ENCODE peak calls at places on chromosomes 1 and 21, in five cellular contexts. W, H, Z, J and Q are unnamed samples.

GRCh38 chr1:204198978-204199340 is 2.7 kb upstream of the KISS1 start:
- DNase-seq in W (no peak), H (peak), Z (no peak), J (no peak), Q (no peak)

GRCh38 chr1:167105150-167105840 is 11.4 kb downstream of the STYXL2 start:
- DNase-seq in W (no peak), H (no peak), Z (no peak), J (no peak), Q (no peak)

GRCh38 chr21:34886554-34887385 is 162.3 kb downstream of the RUNX1 start:
- DNase-seq in W (no peak), H (peak), Z (no peak), J (peak), Q (no peak)

GRCh38 chr1:22039594-22040347 is 12.7 kb upstream of the CDC42 start:
- DNase-seq in W (peak), H (peak), Z (peak), J (peak), Q (peak)

GRCh38 chr1:53115403-53116306 is 26.8 kb downstream of the SLC1A7 start:
- DNase-seq in W (no peak), H (peak), Z (peak), J (no peak), Q (no peak)

GRCh38 chr21:29240136-29240535 is 58.6 kb upstream of the BACH1 start:
- DNase-seq in W (no peak), H (no peak), Z (no peak), J (no peak), Q (no peak)

GRCh38 chr1:220809187-220809550 is 22.5 kb downstream of the MTARC1 start:
- DNase-seq in W (no peak), H (no peak), Z (no peak), J (no peak), Q (no peak)

GRCh38 chr1:175369696-175370095 is 177.1 kb upstream of the KIAA0040 start:
- DNase-seq in W (no peak), H (peak), Z (no peak), J (no peak), Q (no peak)

GRCh38 chr1:156493749-156494148 is 6.8 kb downstream of the MEF2D start:
- DNase-seq in W (no peak), H (no peak), Z (no peak), J (no peak), Q (no peak)

GRCh38 chr1:111599781-111600180 is 19.8 kb upstream of the RAP1A start:
- DNase-seq in W (no peak), H (no peak), Z (no peak), J (no peak), Q (no peak)

GRCh38 chr1:15616704-15617172 is 520 bp upstream of the DDI2 start:
- DNase-seq in W (no peak), H (peak), Z (peak), J (peak), Q (no peak)

GRCh38 chr1:224497714-224498573 is 63.3 kb upstream of the WDR26 start:
- DNase-seq in W (no peak), H (peak), Z (peak), J (peak), Q (peak)

GRCh38 chr1:65059930-65060538 is 88.0 kb upstream of the AK4 start:
- DNase-seq in W (no peak), H (peak), Z (no peak), J (no peak), Q (no peak)

GRCh38 chr1:30868833-30869435 is 39.6 kb downstream of the SDC3 start:
- DNase-seq in W (no peak), H (no peak), Z (no peak), J (no peak), Q (no peak)

GRCh38 chr1:203286161-203286984 is 18.9 kb upstream of the BTG2 start:
- DNase-seq in W (no peak), H (peak), Z (no peak), J (peak), Q (no peak)

GRCh38 chr1:34790985-34791384 is 1.8 kb upstream of the GJA4 start:
- DNase-seq in W (no peak), H (no peak), Z (peak), J (peak), Q (no peak)

GRCh38 chr1:3292051-3292722 is 162.3 kb upstream of the ARHGEF16 start:
- DNase-seq in W (no peak), H (no peak), Z (no peak), J (no peak), Q (no peak)

GRCh38 chr1:206505702-206506375 is 1.5 kb upstream of the RASSF5 start:
- DNase-seq in W (no peak), H (peak), Z (no peak), J (no peak), Q (no peak)

GRCh38 chr1:111290640-111291039 is at the start of gene CHIA:
- DNase-seq in W (peak), H (no peak), Z (no peak), J (peak), Q (no peak)

GRCh38 chr1:179876289-179876715 is 1.3 kb downstream of the TOR1AIP2 start:
- DNase-seq in W (no peak), H (peak), Z (no peak), J (no peak), Q (no peak)

GRCh38 chr1:154574715-154575114 is 7.1 kb downstream of the CHRNB2 start:
- DNase-seq in W (peak), H (peak), Z (no peak), J (no peak), Q (no peak)

GRCh38 chr1:93692001-93692400 is 10.4 kb upstream of the BCAR3 start:
- DNase-seq in W (peak), H (no peak), Z (no peak), J (no peak), Q (no peak)

GRCh38 chr1:87902830-87903614 is 574.3 kb downstream of the LMO4 start:
- DNase-seq in W (peak), H (no peak), Z (no peak), J (no peak), Q (no peak)

GRCh38 chr1:154837034-154837678 is 32.9 kb downstream of the KCNN3 start:
- DNase-seq in W (no peak), H (no peak), Z (no peak), J (peak), Q (no peak)

GRCh38 chr1:111507411-111508201 is 4.2 kb upstream of the ADORA3 start:
- DNase-seq in W (no peak), H (peak), Z (peak), J (peak), Q (peak)

GRCh38 chr1:192607836-192608235 is 28.1 kb upstream of the RGS13 start:
- DNase-seq in W (no peak), H (no peak), Z (no peak), J (no peak), Q (no peak)

GRCh38 chr1:151825811-151826660 is 5.6 kb downstream of the RORC start:
- DNase-seq in W (no peak), H (peak), Z (peak), J (no peak), Q (no peak)

GRCh38 chr1:174153085-174153824 is 6.1 kb upstream of the RABGAP1L start:
- DNase-seq in W (no peak), H (no peak), Z (no peak), J (no peak), Q (no peak)

GRCh38 chr1:71298633-71299032 is 217.8 kb upstream of the ZRANB2 start:
- DNase-seq in W (no peak), H (no peak), Z (no peak), J (peak), Q (no peak)

GRCh38 chr21:34690041-34690792 is 21.4 kb downstream of the CLIC6 start:
- DNase-seq in W (peak), H (no peak), Z (no peak), J (no peak), Q (no peak)

GRCh38 chr1:53550201-53550741 is 91.1 kb downstream of the DMRTB1 start:
- DNase-seq in W (no peak), H (no peak), Z (peak), J (peak), Q (no peak)

GRCh38 chr1:180265871-180266270 is 35.8 kb downstream of the LHX4 start:
- DNase-seq in W (no peak), H (no peak), Z (no peak), J (no peak), Q (no peak)

GRCh38 chr21:35027558-35028450 is 21.3 kb downstream of the RUNX1 start:
- DNase-seq in W (no peak), H (no peak), Z (no peak), J (no peak), Q (no peak)

GRCh38 chr1:85275701-85276289 is 637 bp downstream of the BCL10 start:
- DNase-seq in W (no peak), H (no peak), Z (no peak), J (no peak), Q (no peak)

GRCh38 chr1:22238356-22239224 is 95.7 kb upstream of the WNT4 start:
- DNase-seq in W (no peak), H (no peak), Z (no peak), J (no peak), Q (no peak)

GRCh38 chr1:227068883-227069282 is 128.8 kb downstream of the COQ8A start:
- DNase-seq in W (no peak), H (no peak), Z (no peak), J (no peak), Q (no peak)

GRCh38 chr1:35718492-35719336 is at the start of gene C1orf216:
- DNase-seq in W (peak), H (peak), Z (peak), J (peak), Q (peak)